ENCODE peak calls at places on chromosomes 1 and 21, in seven cellular contexts. C is lung, I is SK-N-SH, Z is stomach, P is hepatocyte, R is cardiac muscle cell, O is tibial nerve. B is an unnamed sample. For H3K4me1 and H3K36me3, the result is how much of the 10 kb centered on the place peaks cover.

GRCh38 chr1:246492611-246493245 is 14.4 kb downstream of the SMYD3 start:
- DNase-seq in C (peak), I (peak), Z (peak), P (peak), O (peak), R (peak), B (no peak)

GRCh38 chr1:183719976-183720497 is 66.9 kb upstream of the APOBEC4 start:
- DNase-seq in R (peak), C (no peak), P (no peak), O (no peak), I (no peak), Z (no peak), B (no peak)

GRCh38 chr1:234270581-234271242 is 102.5 kb upstream of the COA6 start:
- DNase-seq in Z (no peak), R (no peak), O (no peak), I (no peak), C (no peak), P (no peak), B (no peak)

GRCh38 chr21:42939581-42940413 is 14.4 kb upstream of the ERVH48-1 start:
- DNase-seq in I (no peak), O (peak), C (peak), P (peak), Z (peak), R (peak), B (peak)

GRCh38 chr1:15155760-15156743 is 2.5 kb downstream of the TMEM51 start:
- DNase-seq in C (no peak), R (peak), P (no peak), O (no peak), I (peak), Z (no peak), B (no peak)

GRCh38 chr1:89844860-89845259 is 24.0 kb downstream of the LRRC8D start:
- DNase-seq in P (no peak), O (no peak), Z (no peak), R (no peak), I (no peak), C (no peak), B (no peak)

GRCh38 chr1:231779081-231779480 is 152.5 kb downstream of the DISC1 start:
- DNase-seq in I (no peak), R (no peak), P (no peak), O (no peak), Z (no peak), C (no peak), B (no peak)

GRCh38 chr1:77631751-77632150 is 50.7 kb downstream of the ZZZ3 start:
- DNase-seq in R (no peak), I (no peak), Z (no peak), O (no peak), P (no peak), C (no peak), B (no peak)

GRCh38 chr1:3070304-3070653 is 1.3 kb downstream of the PRDM16 start:
- DNase-seq in I (no peak), P (no peak), Z (no peak), C (no peak), R (no peak), O (no peak), B (no peak)

GRCh38 chr1:1250828-1251284 is 4.3 kb upstream of the C1QTNF12 start:
- DNase-seq in R (no peak), I (no peak), P (no peak), C (no peak), O (no peak), Z (no peak), B (no peak)

GRCh38 chr21:34878501-34878900 is 170.6 kb downstream of the RUNX1 start:
- DNase-seq in C (peak), Z (peak), O (no peak), I (no peak), P (no peak), R (no peak), B (no peak)

GRCh38 chr1:218347316-218347712 is 2.2 kb downstream of the TGFB2 start:
- DNase-seq in I (no peak), Z (no peak), C (no peak), R (peak), O (no peak), P (peak), B (no peak)

GRCh38 chr21:25506887-25507286 is 100.4 kb downstream of the MRPL39 start:
- DNase-seq in I (no peak), Z (no peak), P (no peak), C (no peak), R (no peak), O (no peak), B (no peak)

GRCh38 chr1:44453798-44454349 is 48.8 kb downstream of the RNF220 start:
- DNase-seq in O (no peak), Z (no peak), R (no peak), P (no peak), I (no peak), C (no peak), B (no peak)

GRCh38 chr1:4212796-4213195 is 312.7 kb upstream of the C1orf174 start:
- DNase-seq in P (no peak), I (no peak), O (no peak), C (no peak), Z (no peak), R (no peak), B (peak)

GRCh38 chr1:2073382-2074230 is 23.4 kb downstream of the PRKCZ start:
- DNase-seq in R (peak), Z (no peak), C (no peak), I (peak), O (no peak), P (no peak), B (no peak)

GRCh38 chr1:109392037-109392787 is 5.5 kb downstream of the SORT1 start:
- DNase-seq in Z (no peak), C (no peak), P (no peak), I (no peak), O (no peak), R (no peak), B (peak)

GRCh38 chr1:226784081-226785049 is 45.3 kb upstream of the ITPKB start:
- DNase-seq in C (no peak), I (no peak), R (peak), Z (no peak), O (no peak), P (no peak), B (peak)

GRCh38 chr1:189851806-189852367 is 625.8 kb downstream of the BRINP3 start:
- DNase-seq in O (no peak), Z (no peak), R (no peak), P (no peak), I (no peak), C (no peak), B (no peak)

GRCh38 chr1:243513726-243514491 is 258.1 kb downstream of the SDCCAG8 start:
- DNase-seq in P (no peak), I (no peak), O (no peak), C (no peak), Z (no peak), R (peak), B (no peak)

GRCh38 chr1:185914089-185914488 is 179.9 kb downstream of the HMCN1 start:
- DNase-seq in C (no peak), R (no peak), Z (no peak), O (no peak), P (no peak), I (no peak), B (no peak)

GRCh38 chr1:55211456-55211855 is 3.7 kb downstream of the USP24 start:
- DNase-seq in O (no peak), C (no peak), R (no peak), I (no peak), Z (no peak), P (no peak), B (no peak)

GRCh38 chr1:6922096-6922931 is 137.1 kb downstream of the CAMTA1 start:
- DNase-seq in P (peak), I (peak), R (peak), C (no peak), Z (no peak), O (peak), B (peak)

GRCh38 chr21:15722591-15723324 is 7.0 kb upstream of the USP25 start:
- DNase-seq in P (peak), O (no peak), R (no peak), I (no peak), Z (peak), C (no peak), B (no peak)

GRCh38 chr1:29698033-29698432 is 461.7 kb downstream of the PTPRU start:
- DNase-seq in R (peak), Z (no peak), O (no peak), I (peak), C (no peak), P (peak), B (no peak)

GRCh38 chr1:119079881-119080280 is 60.6 kb downstream of the WARS2 start:
- DNase-seq in Z (no peak), P (no peak), O (no peak), I (no peak), R (no peak), C (no peak), B (no peak)

GRCh38 chr1:19445417-19446342 is 39.7 kb downstream of the CAPZB start:
- DNase-seq in I (peak), R (no peak), P (peak), C (no peak), O (no peak), Z (peak), B (no peak)
- H3K27ac ChIP-seq in I (peak), R (peak), P (peak), C (no peak), O (peak), Z (peak), B (peak)

GRCh38 chr1:160431571-160431970 is 31.2 kb downstream of the VANGL2 start:
- DNase-seq in C (no peak), P (no peak), Z (no peak), I (no peak), R (no peak), O (no peak), B (no peak)

GRCh38 chr1:160429702-160430535 is 29.6 kb downstream of the VANGL2 start:
- DNase-seq in R (no peak), O (no peak), Z (no peak), P (no peak), I (no peak), C (no peak), B (no peak)

GRCh38 chr1:160428655-160429054 is 28.3 kb downstream of the VANGL2 start:
- DNase-seq in R (peak), C (no peak), P (peak), Z (peak), I (peak), O (peak), B (no peak)

GRCh38 chr1:160429125-160429551 is 28.8 kb downstream of the VANGL2 start:
- DNase-seq in R (no peak), C (no peak), Z (peak), O (no peak), P (no peak), I (no peak), B (no peak)

GRCh38 chr1:160432371-160432786 is 32.0 kb downstream of the VANGL2 start:
- DNase-seq in I (no peak), Z (no peak), C (no peak), R (no peak), P (no peak), O (no peak), B (no peak)
- H3K4me1 ChIP-seq in I (under half), Z (under half), C (under half), R (under half), P (under half), O (under half), B (under half)

GRCh38 chr21:46252840-46253239 is 24.3 kb upstream of the LSS start:
- DNase-seq in I (no peak), Z (no peak), P (no peak), O (no peak), C (no peak), R (no peak), B (no peak)
- H3K36me3 ChIP-seq in I (half or more), Z (half or more), P (under half), O (half or more), C (half or more), R (half or more), B (half or more)

GRCh38 chr1:94385354-94385947 is 32.7 kb upstream of the ABCD3 start:
- DNase-seq in I (no peak), R (no peak), C (no peak), O (no peak), P (no peak), Z (no peak), B (no peak)
- H3K27ac ChIP-seq in I (no peak), R (peak), C (no peak), O (no peak), P (peak), Z (peak), B (no peak)

DNA sequence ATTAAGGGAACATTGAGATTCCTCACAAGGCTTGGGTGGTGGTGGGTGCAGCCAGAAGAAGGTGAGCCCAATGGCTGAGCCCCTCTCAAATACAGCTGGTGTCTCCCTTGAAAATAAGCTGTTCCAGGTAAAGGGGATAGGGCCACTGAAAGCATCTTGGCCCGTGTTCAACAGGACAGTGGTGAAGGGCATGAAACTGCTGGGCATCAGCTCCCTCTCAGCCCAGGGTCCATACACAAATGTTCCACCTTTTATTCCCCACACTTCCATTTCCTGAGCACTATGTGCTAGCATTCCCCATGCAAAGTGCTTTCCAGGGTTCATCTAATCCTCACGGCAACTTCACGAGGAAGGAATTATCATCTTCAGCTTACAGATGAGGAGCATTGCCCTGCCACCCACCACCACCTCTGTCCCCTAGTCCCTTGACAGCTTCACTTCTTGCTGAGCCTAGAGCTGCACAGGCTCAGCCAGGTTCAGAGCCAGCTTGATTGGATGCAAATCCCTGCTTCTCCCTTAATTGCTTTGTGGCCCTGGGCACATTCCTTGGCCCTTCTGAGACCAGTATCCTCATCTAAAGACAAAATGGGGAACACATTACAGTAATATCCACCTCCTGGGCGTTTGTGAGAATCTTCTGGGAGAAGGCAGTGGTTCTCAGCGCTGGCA is 9.6 kb downstream of the TAGLN2 start:
- DNase-seq in I (no peak), C (no peak), O (no peak), R (no peak), P (no peak), Z (no peak), B (no peak)
- H3K4me1 ChIP-seq in I (under half), C (under half), O (under half), R (under half), P (under half), Z (half or more), B (under half)

DNA sequence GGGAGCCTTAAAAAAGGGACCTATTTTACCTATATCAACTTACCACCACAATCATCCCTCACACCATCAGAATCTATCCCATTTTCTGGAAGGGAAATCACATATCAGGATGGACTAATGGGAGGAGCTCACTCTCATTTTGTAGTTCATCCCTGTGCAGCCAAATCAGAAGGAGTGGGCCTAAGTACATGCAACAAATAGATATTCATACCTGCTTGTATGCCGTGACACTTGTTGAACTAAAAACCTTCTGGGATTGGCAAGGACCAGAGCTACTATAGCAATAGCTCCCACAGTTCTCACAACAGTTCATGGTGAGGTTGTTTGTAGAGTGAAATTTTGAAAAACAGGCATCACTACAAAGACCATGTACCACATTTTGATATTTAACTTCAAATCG is 17.3 kb downstream of the ZMYM6 start:
- DNase-seq in I (no peak), R (no peak), C (no peak), P (no peak), O (no peak), Z (no peak), B (no peak)
- H3K36me3 ChIP-seq in I (half or more), R (under half), C (under half), P (under half), O (half or more), Z (half or more), B (half or more)